ENCODE peak calls at places on chromosomes 5 and 9, in six cellular contexts. S is GM12878; T is CD4-positive, alpha-beta memory T cell; O is stomach; Q is HCT116; W is heart left ventricle. M is an unnamed sample. For H3K27me3, the result is how much of the 10 kb centered on the place peaks cover.

GRCh38 chr9:72485821-72486605 is 35.4 kb upstream of the TMC1 start:
- DNase-seq in S (no peak), W (no peak), T (no peak), O (no peak), Q (no peak), M (no peak)

GRCh38 chr5:75412111-75412990 is 75.3 kb downstream of the HMGCR start:
- DNase-seq in S (no peak), T (no peak), Q (no peak), O (no peak), W (no peak), M (no peak)

GRCh38 chr9:14331120-14331519 is 17.2 kb upstream of the NFIB start:
- DNase-seq in Q (no peak), O (no peak), S (no peak), T (no peak), W (no peak), M (no peak)

GRCh38 chr5:162209005-162209605 is 141.5 kb downstream of the GABRG2 start:
- DNase-seq in W (no peak), O (peak), T (no peak), Q (peak), S (peak), M (peak)

GRCh38 chr5:139676951-139677367 is 28.8 kb downstream of the CXXC5 start:
- DNase-seq in O (no peak), Q (no peak), S (no peak), T (no peak), W (no peak), M (peak)

GRCh38 chr5:125719681-125720676 is 703.2 kb upstream of the GRAMD2B start:
- DNase-seq in O (peak), T (no peak), Q (no peak), S (no peak), W (no peak), M (no peak)

GRCh38 chr5:27396998-27397397 is 358.6 kb upstream of the CDH9 start:
- DNase-seq in O (no peak), T (no peak), W (no peak), S (no peak), Q (no peak), M (no peak)

GRCh38 chr5:647727-648126 is 35.6 kb downstream of the CEP72 start:
- DNase-seq in W (no peak), Q (no peak), O (no peak), T (no peak), S (no peak), M (no peak)

GRCh38 chr5:315488-316209 is 5.9 kb upstream of the AHRR start:
- DNase-seq in T (no peak), O (no peak), S (no peak), W (no peak), Q (no peak), M (peak)

GRCh38 chr5:6745706-6746217 is 32.5 kb downstream of the TENT4A start:
- DNase-seq in T (peak), O (no peak), Q (peak), W (no peak), S (no peak), M (no peak)

GRCh38 chr9:73525350-73525749 is 373.7 kb downstream of the ANXA1 start:
- DNase-seq in T (no peak), Q (no peak), W (no peak), O (no peak), S (no peak), M (no peak)

GRCh38 chr9:38017885-38018186 is 51.2 kb downstream of the SHB start:
- DNase-seq in Q (no peak), S (no peak), T (no peak), O (no peak), W (no peak), M (no peak)

GRCh38 chr9:38118862-38119435 is 49.9 kb upstream of the SHB start:
- DNase-seq in Q (no peak), O (no peak), T (no peak), S (no peak), W (no peak), M (no peak)

GRCh38 chr9:92223758-92224157 is 69.7 kb downstream of the IARS1 start:
- DNase-seq in W (no peak), O (no peak), Q (no peak), S (no peak), T (no peak), M (peak)

GRCh38 chr5:90803891-90804290 is 245.3 kb downstream of the ADGRV1 start:
- DNase-seq in O (no peak), S (no peak), Q (no peak), W (no peak), T (no peak), M (no peak)

GRCh38 chr5:131672791-131673190 is 37.8 kb upstream of the RAPGEF6 start:
- DNase-seq in W (no peak), Q (no peak), T (no peak), S (no peak), O (no peak), M (no peak)

GRCh38 chr9:68685770-68686169 is 19.3 kb upstream of the PIP5K1B start:
- DNase-seq in T (no peak), O (peak), W (no peak), S (no peak), Q (peak), M (peak)

GRCh38 chr9:114385412-114386181 is 2.2 kb downstream of the AKNA start:
- DNase-seq in Q (peak), S (peak), T (peak), O (peak), W (peak), M (peak)

GRCh38 chr9:114383866-114384231 is 3.9 kb downstream of the AKNA start:
- DNase-seq in S (no peak), Q (no peak), T (no peak), O (no peak), W (no peak), M (no peak)

GRCh38 chr9:114382951-114383865 is 4.6 kb downstream of the AKNA start:
- DNase-seq in W (peak), S (no peak), Q (no peak), O (no peak), T (peak), M (no peak)

GRCh38 chr9:114386361-114386885 is 1.4 kb downstream of the AKNA start:
- DNase-seq in O (no peak), S (no peak), Q (no peak), W (no peak), T (no peak), M (no peak)

DNA sequence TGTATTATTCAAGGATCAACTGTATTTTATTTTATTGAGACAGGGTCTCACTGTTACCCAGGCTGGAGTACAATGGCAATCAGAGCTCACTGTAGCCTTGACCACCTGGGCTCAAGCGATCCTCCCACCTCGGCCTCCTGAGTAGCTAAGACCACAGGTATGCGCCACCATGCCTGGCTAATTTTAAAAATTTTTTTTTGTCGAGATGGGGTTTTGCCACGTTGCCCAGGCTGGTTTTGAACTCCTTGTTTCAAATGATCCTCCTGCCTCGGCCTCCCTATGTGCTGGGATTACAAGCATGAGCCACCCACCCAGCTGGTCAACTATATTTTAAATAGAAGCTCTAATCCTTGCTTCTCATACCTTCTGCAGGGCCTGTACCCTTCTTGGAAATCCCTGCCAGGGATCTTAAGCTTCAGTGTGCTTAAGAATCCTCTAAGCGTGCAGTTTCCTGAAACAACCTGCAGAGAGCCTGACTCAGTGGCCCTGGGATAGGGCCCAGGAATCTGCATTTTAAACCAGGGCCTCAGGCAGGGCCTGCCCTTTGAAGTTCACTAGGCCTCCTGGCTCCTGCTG is 2.9 kb downstream of the AKNA start:
- DNase-seq in W (no peak), T (no peak), O (no peak), Q (peak), S (no peak), M (no peak)
- H3K4me3 ChIP-seq in W (peak), T (peak), O (peak), Q (no peak), S (peak), M (no peak)

GRCh38 chr9:21141427-21141882 is at the start of gene IFNW1:
- DNase-seq in Q (no peak), T (no peak), O (no peak), W (no peak), S (no peak), M (no peak)

DNA sequence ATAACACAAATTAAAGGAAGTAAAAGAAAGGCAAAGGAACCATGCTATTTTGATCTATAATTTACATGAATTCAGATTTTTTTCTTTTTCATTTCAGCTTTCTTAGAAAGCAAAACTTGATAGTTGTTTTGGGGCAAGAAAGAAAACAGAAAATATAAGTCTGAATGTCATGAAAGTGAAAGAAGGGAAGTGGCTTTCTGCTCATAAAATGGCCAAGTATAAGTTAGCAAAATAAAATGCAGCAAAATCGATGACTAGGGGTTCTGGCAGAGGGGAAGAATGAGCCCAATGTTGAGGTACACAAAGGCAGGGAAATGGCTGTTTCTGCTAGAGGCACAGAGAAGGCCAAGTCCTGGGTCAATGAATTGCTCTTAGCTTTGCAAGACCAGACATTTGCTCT is 3.0 kb upstream of the IFNW1 start:
- DNase-seq in O (no peak), Q (no peak), W (no peak), T (no peak), S (peak), M (no peak)
- H3K27me3 ChIP-seq in O (under half), Q (under half), W (under half), T (under half), S (under half), M (under half)

DNA sequence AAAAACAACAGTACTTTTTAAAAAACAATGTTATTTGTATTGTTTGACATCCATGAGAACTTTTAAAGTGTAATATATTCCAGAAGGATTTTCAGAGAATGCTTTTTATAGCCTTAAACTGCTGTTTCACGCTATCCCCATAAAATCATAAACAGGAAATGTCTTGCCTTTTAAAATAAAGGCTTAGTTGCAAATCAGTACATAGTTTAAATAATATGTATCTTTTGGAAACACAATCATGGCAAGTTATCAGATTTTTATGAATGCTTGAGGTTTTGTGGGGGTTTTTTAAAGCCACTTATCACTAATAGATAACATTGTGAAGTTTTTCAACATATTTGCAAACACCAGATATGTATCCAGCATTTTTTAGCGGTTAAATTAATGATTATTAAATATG is 37.2 kb upstream of the F2RL2 start:
- DNase-seq in T (no peak), S (no peak), Q (no peak), W (no peak), O (no peak), M (no peak)
- H3K4me3 ChIP-seq in T (no peak), S (no peak), Q (no peak), W (no peak), O (no peak), M (no peak)

GRCh38 chr5:176816043-176816745 is 5.8 kb downstream of the UNC5A start:
- DNase-seq in Q (no peak), S (no peak), O (no peak), W (no peak), T (no peak), M (no peak)
- H3K27me3 ChIP-seq in Q (under half), S (under half), O (under half), W (half or more), T (under half), M (under half)

GRCh38 chr5:149917073-149917676 is 27.4 kb downstream of the PDE6A start:
- DNase-seq in S (no peak), O (no peak), T (no peak), Q (no peak), W (no peak), M (no peak)
- H3K4me3 ChIP-seq in S (no peak), O (no peak), T (no peak), Q (no peak), W (no peak), M (no peak)

DNA sequence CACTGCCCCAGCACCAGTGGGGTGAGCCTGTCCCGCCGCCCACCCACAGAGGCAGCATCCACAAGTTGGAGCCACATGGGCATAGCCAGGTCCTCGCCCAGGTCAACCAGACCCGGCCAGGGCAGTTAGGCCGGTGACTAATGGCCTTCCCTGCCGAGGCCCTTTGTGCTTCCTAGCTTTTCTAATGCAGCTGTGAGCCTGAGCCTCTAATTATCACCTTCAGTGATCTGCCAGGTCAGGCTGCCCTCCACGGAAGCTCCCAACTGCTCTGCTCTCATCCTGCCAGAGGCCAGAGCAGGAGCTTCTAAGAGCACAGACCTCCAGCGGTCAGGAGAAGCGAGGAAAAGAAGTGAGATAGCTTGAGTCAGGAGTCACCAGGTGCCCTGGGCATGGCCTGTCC is 87.1 kb upstream of the PPP1R26 start:
- DNase-seq in S (no peak), O (no peak), W (no peak), Q (no peak), T (no peak), M (no peak)
- H3K27me3 ChIP-seq in S (under half), O (under half), W (under half), Q (under half), T (under half), M (under half)

M was measured in BE2C.